ENCODE peak calls at places on chromosomes 11 and 22, in five cellular contexts. D, G, Q, X and H are unnamed samples.

GRCh38 chr22:42202048-42202447 is 68.4 kb downstream of the TCF20 start:
- DNase-seq in Q (no peak), X (peak; percentile 59), G (no peak), D (no peak), H (no peak)

GRCh38 chr11:12771875-12772274 is 97.7 kb downstream of the TEAD1 start:
- DNase-seq in Q (no peak), G (no peak), X (no peak), D (no peak), H (no peak)

GRCh38 chr11:72816404-72816990 is 2.3 kb downstream of the ATG16L2 start:
- DNase-seq in D (no peak), Q (peak; percentile 65), X (peak; percentile 89), G (no peak), H (no peak)

GRCh38 chr22:41571786-41572185 is 11.0 kb downstream of the CSDC2 start:
- DNase-seq in G (no peak), Q (no peak), X (no peak), D (no peak), H (no peak)

GRCh38 chr11:7364660-7365059 is 113.0 kb downstream of the SYT9 start:
- DNase-seq in X (no peak), Q (no peak), G (no peak), D (no peak), H (no peak)

GRCh38 chr11:86174101-86175046 is 70.2 kb upstream of the EED start:
- DNase-seq in D (peak; percentile 40), Q (peak; percentile 50), X (no peak), G (no peak), H (peak; percentile 51)

GRCh38 chr11:78189851-78190250 is 1.1 kb downstream of the USP35 start:
- DNase-seq in Q (no peak), G (no peak), D (no peak), X (peak; percentile 40), H (no peak)

GRCh38 chr11:1854949-1855885 is 2.3 kb downstream of the LSP1 start:
- DNase-seq in D (no peak), G (no peak), X (no peak), Q (no peak), H (no peak)

GRCh38 chr11:66849501-66850234 is 6.4 kb downstream of the RCE1 start:
- DNase-seq in D (no peak), X (no peak), G (no peak), Q (no peak), H (no peak)

GRCh38 chr11:68047437-68048290 is 8.8 kb downstream of the TCIRG1 start:
- DNase-seq in X (no peak), D (no peak), Q (no peak), G (no peak), H (no peak)

GRCh38 chr11:110989734-110990133 is 255.8 kb upstream of the POU2AF2 start:
- DNase-seq in Q (no peak), X (peak; percentile 26), G (no peak), D (no peak), H (no peak)

GRCh38 chr11:30984827-30985226 is 384.7 kb downstream of the DCDC1 start:
- DNase-seq in D (no peak), X (no peak), Q (no peak), G (no peak), H (no peak)

GRCh38 chr11:123308077-123308476 is 113.0 kb upstream of the CLMP start:
- DNase-seq in Q (no peak), X (peak; percentile 32), D (no peak), G (no peak), H (no peak)

GRCh38 chr22:37420656-37421467 is 6.4 kb downstream of the ELFN2 start:
- DNase-seq in D (no peak), Q (no peak), G (no peak), X (peak; percentile 40), H (no peak)

GRCh38 chr11:40293655-40294342 is 1165.7 kb downstream of the LRRC4C start:
- DNase-seq in X (peak; percentile 64), G (peak; percentile 69), D (peak; percentile 85), Q (peak; percentile 96), H (peak; percentile 78)

GRCh38 chr11:69154211-69154913 is 1.4 kb upstream of the SMIM38 start:
- DNase-seq in G (no peak), D (no peak), Q (no peak), X (no peak), H (no peak)

GRCh38 chr22:31125521-31126117 is 2.9 kb downstream of the INPP5J start:
- DNase-seq in X (no peak), Q (no peak), D (no peak), G (no peak), H (no peak)

GRCh38 chr11:84648413-84648812 is 978.7 kb downstream of the DLG2 start:
- DNase-seq in G (no peak), Q (peak; percentile 52), D (no peak), X (no peak), H (no peak)

GRCh38 chr11:65833297-65834030 is at the start of gene SNX32:
- DNase-seq in G (peak; percentile 96), X (peak; percentile 90), D (peak; percentile 93), Q (peak; percentile 97), H (peak; percentile 95)

GRCh38 chr22:25453058-25453457 is 111.4 kb upstream of the GRK3 start:
- DNase-seq in G (no peak), D (no peak), X (no peak), Q (no peak), H (no peak)

GRCh38 chr22:23180301-23180892 is at the start of gene BCR:
- DNase-seq in G (peak; percentile 48), X (peak; percentile 79), Q (peak; percentile 45), D (peak; percentile 41), H (peak; percentile 84)

GRCh38 chr11:3971756-3972404 is 116.4 kb downstream of the STIM1 start:
- DNase-seq in X (peak; percentile 35), Q (no peak), G (no peak), D (no peak), H (no peak)

GRCh38 chr11:87972133-87972532 is 203.1 kb downstream of the RAB38 start:
- DNase-seq in D (no peak), X (no peak), Q (no peak), G (no peak), H (no peak)

GRCh38 chr11:68212421-68213134 is 518 bp downstream of the KMT5B start:
- DNase-seq in G (peak; percentile 63), Q (peak; percentile 83), D (peak; percentile 68), X (peak; percentile 86), H (peak; percentile 75)

GRCh38 chr11:93577291-93577690 is 34.1 kb upstream of the SMCO4 start:
- DNase-seq in Q (no peak), G (no peak), X (no peak), D (no peak), H (no peak)